ENCODE peak calls at places on chromosomes 16 and 17, in four cellular contexts. L is sigmoid colon, K is HepG2, V is stomach. W is an unnamed sample.

GRCh38 chr17:75182319-75182568 is 515 bp downstream of the SUMO2 start:
- DNase-seq in L (no peak), K (no peak), V (peak; percentile 26), W (peak; percentile 82)

GRCh38 chr17:28521296-28522085 is 15.3 kb downstream of the FOXN1 start:
- DNase-seq in L (no peak), K (no peak), V (no peak), W (no peak)

GRCh38 chr16:10465821-10466220 is 80.0 kb downstream of the ATF7IP2 start:
- DNase-seq in L (no peak), K (no peak), V (no peak), W (no peak)

GRCh38 chr16:49382916-49383315 is 9.3 kb downstream of the C16orf78 start:
- DNase-seq in L (no peak), K (peak; percentile 13), V (no peak), W (no peak)

GRCh38 chr17:17666111-17666714 is 15.0 kb upstream of the RAI1 start:
- DNase-seq in L (no peak), K (peak; percentile 56), V (peak; percentile 28), W (no peak)

GRCh38 chr17:65876985-65877384 is 314.9 kb downstream of the CEP112 start:
- DNase-seq in L (no peak), K (no peak), V (no peak), W (no peak)

GRCh38 chr17:41315204-41315794 is at the start of gene KRTAP17-1:
- DNase-seq in L (no peak), K (no peak), V (no peak), W (no peak)

GRCh38 chr16:76818611-76819181 is 372.3 kb upstream of the MON1B start:
- DNase-seq in L (no peak), K (no peak), V (no peak), W (no peak)

GRCh38 chr17:73192219-73192893 is 499 bp upstream of the COG1 start:
- DNase-seq in L (peak; percentile 80), K (peak; percentile 71), V (peak; percentile 60), W (peak; percentile 74)

GRCh38 chr17:82722341-82723013 is 6.0 kb downstream of the FN3KRP start:
- DNase-seq in L (no peak), K (no peak), V (no peak), W (peak; percentile 66)

GRCh38 chr16:55540221-55540620 is 26.3 kb upstream of the CAPNS2 start:
- DNase-seq in L (no peak), K (no peak), V (no peak), W (no peak)

GRCh38 chr17:1783834-1784611 is 22.2 kb downstream of the SERPINF1 start:
- DNase-seq in L (peak; percentile 95), K (peak; percentile 67), V (peak; percentile 63), W (peak; percentile 95)

GRCh38 chr17:17859909-17860760 is 23.3 kb upstream of the SREBF1 start:
- DNase-seq in L (peak; percentile 82), K (peak; percentile 57), V (peak; percentile 81), W (no peak)

GRCh38 chr16:55812951-55813350 is 19.9 kb downstream of the CES1 start:
- DNase-seq in L (no peak), K (no peak), V (no peak), W (no peak)

GRCh38 chr16:9260665-9261064 is 169.2 kb downstream of the HAPSTR1 start:
- DNase-seq in L (no peak), K (peak; percentile 40), V (peak; percentile 45), W (no peak)

GRCh38 chr17:1180958-1181768 is 1.4 kb upstream of the ABR start:
- DNase-seq in L (no peak), K (no peak), V (no peak), W (no peak)

GRCh38 chr17:17401271-17401781 is 75.5 kb upstream of the MED9 start:
- DNase-seq in L (no peak), K (peak; percentile 56), V (no peak), W (no peak)

GRCh38 chr16:49628148-49628547 is 227.8 kb downstream of the ZNF423 start:
- DNase-seq in L (no peak), K (no peak), V (no peak), W (no peak)

GRCh38 chr17:29577778-29578211 is 9.3 kb downstream of the TP53I13 start:
- DNase-seq in L (no peak), K (no peak), V (no peak), W (peak; percentile 76)

GRCh38 chr17:7224661-7225111 is 4.9 kb downstream of the ACADVL start:
- DNase-seq in L (no peak), K (no peak), V (no peak), W (no peak)
- TF ChIP-seq POLR2AphosphoS5 in L (no peak), K (no peak), V (no peak), W (no peak)

GRCh38 chr17:45333702-45334092 is 16.9 kb upstream of the MAP3K14 start:
- DNase-seq in L (peak; percentile 54), K (no peak), V (no peak), W (peak; percentile 43)

GRCh38 chr17:45334701-45335677 is 18.2 kb upstream of the MAP3K14 start:
- DNase-seq in L (peak; percentile 34), K (no peak), V (no peak), W (peak; percentile 31)

GRCh38 chr17:45335721-45336120 is 18.9 kb upstream of the MAP3K14 start:
- DNase-seq in L (peak; percentile 17), K (no peak), V (no peak), W (peak; percentile 7)

GRCh38 chr17:45332989-45333701 is 16.3 kb upstream of the MAP3K14 start:
- DNase-seq in L (peak; percentile 41), K (no peak), V (no peak), W (peak; percentile 44)

GRCh38 chr17:45334231-45334630 is 17.4 kb upstream of the MAP3K14 start:
- DNase-seq in L (peak; percentile 40), K (no peak), V (no peak), W (peak; percentile 43)
- TF ChIP-seq EP300 in L (no peak), K (no peak), V (no peak), W (no peak)

GRCh38 chr16:12649356-12649755 is 154.3 kb downstream of the CPPED1 start:
- DNase-seq in L (no peak), K (no peak), V (no peak), W (no peak)

GRCh38 chr16:12646098-12646489 is 157.6 kb downstream of the CPPED1 start:
- DNase-seq in L (no peak), K (no peak), V (no peak), W (no peak)

GRCh38 chr16:12651765-12652531 is 151.7 kb downstream of the CPPED1 start:
- DNase-seq in L (no peak), K (no peak), V (no peak), W (no peak)

GRCh38 chr16:12643034-12643455 is 160.6 kb downstream of the CPPED1 start:
- DNase-seq in L (no peak), K (no peak), V (no peak), W (no peak)

DNA sequence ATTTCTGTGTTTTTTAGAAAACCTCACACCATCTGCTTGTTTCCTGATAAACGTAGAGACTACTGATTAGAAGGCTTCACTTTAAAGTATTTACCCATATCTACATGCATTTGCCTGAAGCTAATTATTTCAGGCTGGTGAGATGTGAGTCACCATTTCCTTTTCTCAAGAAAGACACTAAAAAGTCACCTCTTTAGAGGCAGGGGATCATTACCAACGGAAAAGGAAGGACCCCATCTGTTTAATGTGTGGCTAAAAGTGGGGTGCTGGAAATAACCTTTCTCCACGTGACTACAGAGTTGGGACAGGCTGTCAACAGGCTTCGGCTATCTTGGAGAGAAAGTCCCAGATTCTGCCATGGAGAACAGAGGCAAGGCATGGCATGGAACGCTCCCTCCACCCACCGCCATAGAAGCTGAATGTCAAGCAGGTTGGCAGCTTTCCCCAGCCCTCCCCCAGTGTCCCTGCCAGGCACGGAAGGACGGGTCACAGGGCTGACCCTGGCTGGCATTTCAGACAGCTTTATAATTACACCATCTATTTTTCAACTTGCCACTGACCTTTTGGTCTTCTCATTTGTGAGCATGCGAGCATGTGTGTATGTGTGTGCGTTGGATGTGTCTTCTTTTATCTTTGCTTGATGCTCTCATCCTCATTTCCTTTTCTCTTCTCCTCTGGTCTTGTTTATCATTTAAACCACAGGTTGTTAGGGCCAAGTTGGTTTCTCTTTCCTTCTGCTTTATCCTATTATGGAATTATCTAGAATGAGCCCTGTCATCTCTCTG is 157.0 kb downstream of the CPPED1 start:
- DNase-seq in L (no peak), K (peak; percentile 47), V (peak; percentile 63), W (no peak)
- TF ChIP-seq POLR2AphosphoS5 in L (no peak), K (no peak), V (no peak), W (no peak)

DNA sequence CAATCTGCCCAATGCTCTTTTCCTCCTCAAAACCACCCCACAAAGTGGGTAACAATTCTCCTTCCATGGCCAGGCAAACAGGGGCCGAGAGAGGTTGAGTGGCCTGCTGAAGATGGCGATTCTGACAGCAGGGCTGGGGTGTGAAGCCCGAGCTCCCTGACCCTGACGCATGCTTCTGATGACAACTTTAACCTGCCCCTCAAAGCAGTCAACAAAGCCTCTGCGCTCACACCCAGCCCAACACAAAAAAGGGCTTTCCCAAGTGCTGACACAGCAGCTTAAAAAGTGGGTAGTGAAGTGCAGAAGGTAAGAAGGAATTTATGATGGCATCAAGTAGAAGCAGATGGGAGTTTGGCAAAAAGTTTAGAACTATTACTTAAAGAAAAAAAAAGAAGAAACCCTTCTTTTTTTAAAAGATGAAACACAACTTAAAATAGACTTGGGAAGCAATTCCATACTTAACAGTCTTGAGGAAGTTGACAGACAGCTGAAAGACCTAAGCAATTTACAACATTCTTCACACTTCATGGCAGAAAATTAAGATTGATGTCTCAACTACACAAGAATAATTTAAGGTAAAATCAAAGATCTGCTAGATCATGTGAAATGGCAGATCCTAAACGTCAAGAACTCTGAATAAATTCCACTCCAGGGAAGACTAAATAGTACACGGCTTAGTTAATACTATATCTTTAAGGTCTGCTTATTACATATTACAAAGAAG is 133.9 kb downstream of the PARN start:
- DNase-seq in L (no peak), K (no peak), V (no peak), W (no peak)
- TF ChIP-seq EP300 in L (no peak), K (no peak), V (no peak), W (no peak)

GRCh38 chr17:48551206-48551597 is 6.3 kb upstream of the HOXB2 start:
- DNase-seq in L (no peak), K (no peak), V (no peak), W (no peak)

GRCh38 chr17:48552453-48553189 is 7.7 kb upstream of the HOXB2 start:
- DNase-seq in L (peak; percentile 81), K (no peak), V (no peak), W (no peak)

GRCh38 chr17:48550313-48551205 is 5.7 kb upstream of the HOXB2 start:
- DNase-seq in L (peak; percentile 71), K (no peak), V (no peak), W (no peak)

GRCh38 chr17:48553190-48553547 is 8.3 kb upstream of the HOXB2 start:
- DNase-seq in L (peak; percentile 68), K (no peak), V (no peak), W (no peak)

GRCh38 chr17:48551601-48552452 is 6.9 kb upstream of the HOXB2 start:
- DNase-seq in L (peak; percentile 73), K (no peak), V (no peak), W (no peak)
- TF ChIP-seq POLR2AphosphoS5 in L (peak; percentile 8), K (no peak), V (no peak), W (no peak)

DNA sequence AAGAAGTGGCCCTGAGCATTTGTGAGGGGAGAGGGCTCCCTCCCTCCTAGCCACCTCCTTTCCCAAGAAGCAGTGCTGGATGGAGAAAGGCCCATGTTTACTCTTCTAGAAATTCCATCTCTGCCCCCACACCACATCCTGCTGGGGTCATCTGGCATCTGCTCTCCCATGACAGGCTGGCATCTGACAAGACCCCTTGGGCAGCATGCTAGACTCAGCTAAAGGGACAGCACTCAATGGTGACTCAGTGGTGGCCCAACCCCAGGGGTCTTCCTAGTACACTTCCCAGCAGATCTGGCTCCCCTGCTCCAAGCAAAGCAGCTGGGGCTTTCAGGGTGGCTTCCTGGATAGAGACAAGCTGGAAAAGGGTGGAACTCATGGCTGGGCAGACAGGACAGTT is 14.4 kb downstream of the SLC38A7 start:
- DNase-seq in L (no peak), K (no peak), V (no peak), W (no peak)
- TF ChIP-seq EP300 in L (no peak), K (no peak), V (no peak), W (no peak)